ENCODE peak calls at places on chromosomes 11 and 22, in eight cellular contexts. O is GM23338, U is upper lobe of left lung, P is mesendoderm, I is heart right ventricle, X is uterus, Q is endodermal cell, D is left lung. N is an unnamed sample.
A peak's percentile ranks its signal among the peaks of the same experiment; 100 is the strongest.

GRCh38 chr22:38415561-38416321 is 39.3 kb downstream of the KCNJ4 start:
- DNase-seq in I (peak; percentile 66), Q (peak; percentile 86), O (peak; percentile 69), U (no peak), X (peak; percentile 6), D (peak; percentile 64), P (peak; percentile 63), N (no peak)

GRCh38 chr11:92440701-92441338 is 216.2 kb downstream of the FAT3 start:
- DNase-seq in D (no peak), X (no peak), I (no peak), P (peak; percentile 83), U (no peak), O (peak; percentile 80), Q (no peak), N (no peak)

GRCh38 chr11:74559934-74560309 is 32.5 kb upstream of the POLD3 start:
- DNase-seq in X (no peak), U (no peak), Q (no peak), O (no peak), D (no peak), I (no peak), P (no peak), N (no peak)

GRCh38 chr11:110428956-110429613 is 663 bp upstream of the FDX1 start:
- DNase-seq in D (no peak), X (no peak), I (no peak), U (no peak), P (no peak), Q (no peak), O (no peak), N (no peak)

GRCh38 chr11:130513132-130513531 is 64.7 kb downstream of the ADAMTS15 start:
- DNase-seq in I (peak; percentile 67), U (no peak), P (no peak), D (no peak), O (no peak), X (peak; percentile 42), Q (no peak), N (peak; percentile 37)

GRCh38 chr22:36356708-36357694 is 30.8 kb downstream of the MYH9 start:
- DNase-seq in U (no peak), P (no peak), Q (no peak), X (no peak), D (no peak), O (no peak), I (no peak), N (no peak)

GRCh38 chr22:45927059-45927458 is 49.9 kb downstream of the WNT7B start:
- DNase-seq in D (no peak), O (no peak), I (no peak), U (peak; percentile 63), X (no peak), P (no peak), Q (no peak), N (no peak)

GRCh38 chr11:64571050-64571409 is 20.0 kb upstream of the SLC22A12 start:
- DNase-seq in I (no peak), P (no peak), Q (no peak), U (peak; percentile 52), D (no peak), O (no peak), X (no peak), N (no peak)

GRCh38 chr11:113189909-113190667 is 124.3 kb upstream of the TTC12 start:
- DNase-seq in I (no peak), Q (no peak), X (peak; percentile 57), U (no peak), P (peak; percentile 55), O (no peak), D (no peak), N (peak; percentile 56)

GRCh38 chr11:58742140-58742539 is 10.4 kb upstream of the GLYAT start:
- DNase-seq in Q (no peak), D (no peak), P (no peak), X (no peak), I (no peak), O (no peak), U (no peak), N (no peak)

GRCh38 chr11:91688672-91689071 is 535.9 kb upstream of the FAT3 start:
- DNase-seq in D (no peak), Q (no peak), O (no peak), U (no peak), I (no peak), X (no peak), P (no peak), N (no peak)

GRCh38 chr11:79663012-79663411 is 222.2 kb upstream of the TENM4 start:
- DNase-seq in I (no peak), P (no peak), U (no peak), D (no peak), Q (no peak), X (no peak), O (no peak), N (no peak)

GRCh38 chr11:27830206-27830605 is 130.0 kb upstream of the BDNF start:
- DNase-seq in U (no peak), Q (no peak), D (no peak), P (peak; percentile 25), I (no peak), O (no peak), X (no peak), N (no peak)

GRCh38 chr11:103959279-103959930 is 77.0 kb upstream of the DDI1 start:
- DNase-seq in P (peak; percentile 45), I (no peak), U (no peak), X (no peak), Q (no peak), O (no peak), D (no peak), N (no peak)

DNA sequence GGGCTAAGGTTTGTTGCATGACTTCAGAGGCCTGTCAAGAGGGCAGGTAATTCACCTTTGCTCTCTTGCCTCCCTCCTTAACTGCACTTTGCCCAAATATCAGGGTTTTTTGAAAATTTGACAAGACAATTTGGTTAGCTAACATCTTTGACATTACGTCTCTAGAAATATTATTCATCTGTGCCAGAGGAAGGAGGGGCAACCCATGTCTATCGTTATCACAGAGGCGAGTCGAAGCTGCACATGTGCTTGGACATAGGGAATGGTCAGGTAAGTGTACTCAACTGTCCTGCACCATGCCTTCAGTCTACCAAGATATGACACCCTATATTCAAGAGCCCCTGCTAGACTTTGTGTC is 3.7 kb downstream of the AKIP1 start:
- DNase-seq in P (no peak), O (no peak), U (no peak), Q (no peak), I (no peak), X (no peak), D (no peak), N (no peak)
- H3K27ac ChIP-seq in P (no peak overlapping the region), O (no peak overlapping the region), U (peak overlapping the region; percentile 71), Q (no peak overlapping the region), I (peak overlapping the region; percentile 33), X (peak overlapping the region; percentile 89), D (peak overlapping the region; percentile 57), N (no peak overlapping the region)

GRCh38 chr22:31106651-31107205 is 640 bp downstream of the SELENOM start:
- DNase-seq in P (no peak), D (no peak), U (no peak), O (peak; percentile 39), X (peak; percentile 65), Q (no peak), I (peak; percentile 60), N (no peak)
- H3K27ac ChIP-seq in P (no peak overlapping the region), D (peak overlapping the region; percentile 83), U (peak overlapping the region; percentile 93), O (no peak overlapping the region), X (peak overlapping the region; percentile 96), Q (no peak overlapping the region), I (peak overlapping the region; percentile 94), N (peak overlapping the region; percentile 89)

DNA sequence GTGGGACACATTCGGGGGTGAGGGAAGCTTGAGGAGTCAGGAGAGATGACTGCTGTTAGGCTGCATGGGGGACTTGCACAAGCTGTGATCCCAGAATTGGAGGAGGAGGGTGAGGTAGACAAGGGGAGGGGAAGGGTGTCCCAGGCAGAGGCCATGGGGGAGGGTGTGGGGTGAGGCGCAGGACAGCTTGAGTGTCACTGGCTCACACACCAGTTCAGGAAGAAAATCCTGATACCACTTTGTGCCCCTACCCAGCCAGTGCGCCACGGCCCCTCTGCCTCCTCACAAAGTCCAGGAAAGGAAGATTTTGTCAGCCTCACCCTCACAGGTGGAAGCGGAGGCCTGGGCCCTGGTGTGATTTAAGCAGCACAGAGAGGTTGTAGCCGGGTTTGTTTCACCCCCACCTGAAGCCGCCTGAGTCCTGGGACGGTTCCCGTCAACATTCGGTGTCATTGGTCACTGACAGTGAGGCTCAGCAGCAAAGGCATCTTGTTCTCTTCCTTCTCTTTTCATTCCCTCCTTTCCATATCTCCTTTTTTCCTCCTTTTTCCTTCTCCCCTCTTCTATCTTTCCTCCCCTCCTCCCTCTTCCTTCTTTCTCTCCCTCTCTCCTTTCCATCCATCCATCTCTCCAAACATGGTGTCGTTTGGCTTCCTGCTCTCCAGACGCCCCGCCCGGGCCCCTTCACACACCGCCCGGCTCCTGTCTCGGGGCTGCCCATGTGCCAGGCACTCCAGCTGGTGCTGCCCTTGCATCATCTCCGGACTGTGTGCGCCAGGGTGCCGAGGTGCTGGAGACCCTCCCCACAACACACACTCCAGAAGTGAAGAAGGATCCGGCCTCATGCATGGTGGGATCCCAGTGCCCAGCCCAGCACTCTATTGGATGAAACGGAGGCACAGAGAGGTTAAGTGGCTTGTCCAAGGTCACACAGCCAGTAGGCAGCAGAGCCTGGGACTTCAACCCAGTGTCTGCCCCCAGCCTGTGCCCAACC is 89.3 kb downstream of the MPPED1 start:
- DNase-seq in X (no peak), U (no peak), Q (no peak), P (no peak), I (no peak), O (no peak), D (peak; percentile 76), N (no peak)
- H3K27ac ChIP-seq in X (no peak overlapping the region), U (no peak overlapping the region), Q (no peak overlapping the region), P (no peak overlapping the region), I (no peak overlapping the region), O (no peak overlapping the region), D (no peak overlapping the region), N (no peak overlapping the region)

GRCh38 chr11:9688716-9689511 is 25.0 kb downstream of the SWAP70 start:
- DNase-seq in U (no peak), D (no peak), Q (no peak), I (peak; percentile 24), X (no peak), O (no peak), P (peak; percentile 46), N (no peak)

GRCh38 chr11:9693801-9694553 is 30.1 kb downstream of the SWAP70 start:
- DNase-seq in D (no peak), X (no peak), I (no peak), O (no peak), U (no peak), P (peak; percentile 33), Q (no peak), N (no peak)

GRCh38 chr11:9692696-9693095 is 28.8 kb downstream of the SWAP70 start:
- DNase-seq in X (no peak), P (no peak), I (no peak), D (no peak), U (no peak), Q (no peak), O (no peak), N (no peak)

GRCh38 chr11:9689721-9690120 is 25.8 kb downstream of the SWAP70 start:
- DNase-seq in Q (no peak), D (no peak), O (no peak), P (no peak), I (no peak), U (no peak), X (no peak), N (no peak)

GRCh38 chr11:9691865-9692264 is 28.0 kb downstream of the SWAP70 start:
- DNase-seq in Q (no peak), U (no peak), O (no peak), I (no peak), P (no peak), X (no peak), D (no peak), N (no peak)
- H3K27ac ChIP-seq in Q (no peak overlapping the region), U (no peak overlapping the region), O (no peak overlapping the region), I (peak overlapping the region; percentile 86), P (no peak overlapping the region), X (peak overlapping the region; percentile 80), D (peak overlapping the region; percentile 76), N (no peak overlapping the region)

GRCh38 chr11:43951231-43951630 is 8.8 kb downstream of the C11orf96 start:
- DNase-seq in I (no peak), D (no peak), X (no peak), O (no peak), Q (no peak), P (peak; percentile 69), U (no peak), N (no peak)
- H3K27ac ChIP-seq in I (no peak overlapping the region), D (no peak overlapping the region), X (no peak overlapping the region), O (no peak overlapping the region), Q (peak overlapping the region; percentile 50), P (no peak overlapping the region), U (no peak overlapping the region), N (no peak overlapping the region)